ENCODE peak calls at places on chromosome 7, in six cellular contexts. X is MM.1S, S is mammary epithelial cell, E is endothelial cell, T is endodermal cell, D is upper lobe of left lung. L is an unnamed sample.

GRCh38 chr7:43764807-43765491 is 6.5 kb downstream of the BLVRA start:
- DNase-seq in X (no peak), S (peak), T (no peak), D (peak), E (no peak), L (no peak)

GRCh38 chr7:39733881-39734571 is 110.7 kb downstream of the RALA start:
- DNase-seq in T (peak), E (no peak), X (no peak), D (no peak), S (peak), L (no peak)

GRCh38 chr7:20219446-20220292 is 2.5 kb upstream of the MACC1 start:
- DNase-seq in D (peak), X (peak), E (peak), S (peak), T (peak), L (no peak)

GRCh38 chr7:26603631-26604030 is 260.8 kb downstream of the SKAP2 start:
- DNase-seq in E (no peak), D (no peak), X (no peak), S (peak), T (peak), L (no peak)

GRCh38 chr7:55100172-55100961 is 81.5 kb downstream of the EGFR start:
- DNase-seq in E (no peak), S (no peak), D (peak), T (no peak), X (no peak), L (no peak)

GRCh38 chr7:137754076-137754851 is 92.5 kb downstream of the DGKI start:
- DNase-seq in E (no peak), S (no peak), T (peak), X (no peak), D (no peak), L (no peak)

GRCh38 chr7:157887400-157887799 is 550.6 kb downstream of the DNAJB6 start:
- DNase-seq in S (no peak), E (no peak), T (no peak), D (no peak), X (no peak), L (no peak)

GRCh38 chr7:76225379-76225778 is 23.7 kb downstream of the SRRM3 start:
- DNase-seq in E (peak), X (peak), S (peak), D (no peak), T (peak), L (no peak)

GRCh38 chr7:129431911-129432643 is 2.2 kb upstream of the STRIP2 start:
- DNase-seq in X (no peak), D (no peak), T (no peak), S (no peak), E (no peak), L (no peak)

GRCh38 chr7:43905209-43905946 is 1.0 kb downstream of the URGCP start:
- DNase-seq in X (no peak), S (peak), D (peak), E (no peak), T (peak), L (no peak)

GRCh38 chr7:157358753-157359096 is 21.9 kb downstream of the DNAJB6 start:
- DNase-seq in T (no peak), X (no peak), E (no peak), D (peak), S (no peak), L (no peak)

GRCh38 chr7:128408709-128409434 is 910 bp downstream of the IMPDH1 start:
- DNase-seq in X (no peak), T (peak), S (no peak), D (peak), E (no peak), L (no peak)

GRCh38 chr7:20310963-20311742 is 19.5 kb upstream of the ITGB8 start:
- DNase-seq in D (no peak), E (no peak), X (peak), S (peak), T (no peak), L (no peak)

GRCh38 chr7:128796325-128796724 is 4.6 kb downstream of the CCDC136 start:
- DNase-seq in S (no peak), D (no peak), X (no peak), E (no peak), T (no peak), L (no peak)

GRCh38 chr7:144256112-144256511 is 8.5 kb downstream of the OR2A7 start:
- DNase-seq in E (no peak), X (no peak), D (peak), S (peak), T (peak), L (no peak)

GRCh38 chr7:2666588-2667250 is 21.3 kb upstream of the AMZ1 start:
- DNase-seq in D (no peak), S (no peak), E (no peak), X (no peak), T (no peak), L (no peak)

GRCh38 chr7:36875794-36876193 is 151.5 kb upstream of the AOAH start:
- DNase-seq in X (no peak), S (no peak), D (no peak), E (no peak), T (peak), L (no peak)

GRCh38 chr7:2637066-2637471 is 5.3 kb downstream of the TTYH3 start:
- DNase-seq in E (no peak), S (no peak), X (no peak), D (no peak), T (no peak), L (no peak)

GRCh38 chr7:6257602-6258001 is 14.8 kb downstream of the CYTH3 start:
- DNase-seq in E (no peak), D (no peak), X (no peak), S (no peak), T (no peak), L (no peak)

GRCh38 chr7:19919156-19920085 is 146.0 kb upstream of the TMEM196 start:
- DNase-seq in S (no peak), X (no peak), T (no peak), D (no peak), E (no peak), L (no peak)

GRCh38 chr7:1662767-1663166 is 7.3 kb upstream of the ELFN1 start:
- DNase-seq in D (no peak), S (no peak), X (no peak), E (no peak), T (peak), L (peak)

GRCh38 chr7:74525140-74525539 is 71.4 kb downstream of the GTF2IRD1 start:
- DNase-seq in T (peak), X (no peak), D (no peak), S (no peak), E (no peak), L (no peak)

GRCh38 chr7:91657386-91658120 is 222.9 kb downstream of the MTERF1 start:
- DNase-seq in E (no peak), X (no peak), D (no peak), S (peak), T (no peak), L (no peak)

GRCh38 chr7:27112361-27112760 is 9.9 kb upstream of the HOXA2 start:
- DNase-seq in D (no peak), X (no peak), S (peak), E (no peak), T (no peak), L (no peak)

GRCh38 chr7:24304494-24305095 is 20.6 kb downstream of the NPY start:
- DNase-seq in S (no peak), T (no peak), D (no peak), X (no peak), E (no peak), L (no peak)

GRCh38 chr7:149870701-149871483 is 2.9 kb upstream of the ATP6V0E2 start:
- DNase-seq in E (no peak), T (peak), X (no peak), S (no peak), D (no peak), L (no peak)

GRCh38 chr7:149871576-149871975 is 2.2 kb upstream of the ATP6V0E2 start:
- DNase-seq in E (no peak), D (no peak), X (no peak), T (no peak), S (no peak), L (no peak)

GRCh38 chr7:149873074-149873967 is 448 bp upstream of the ATP6V0E2 start:
- DNase-seq in S (peak), D (peak), E (peak), X (peak), T (peak), L (peak)

GRCh38 chr7:149873968-149874643 is at the start of gene ATP6V0E2:
- DNase-seq in E (no peak), S (no peak), D (no peak), X (peak), T (no peak), L (no peak)

GRCh38 chr7:149872419-149873073 is 1.2 kb upstream of the ATP6V0E2 start:
- DNase-seq in X (no peak), D (peak), T (peak), E (peak), S (peak), L (no peak)
- TF ChIP-seq CTCF in X (no peak), D (no peak), T (peak), E (no peak), S (no peak), L (peak)

GRCh38 chr7:31763548-31763947 is 76.5 kb downstream of the PPP1R17 start:
- DNase-seq in X (no peak), D (no peak), E (no peak), T (no peak), S (no peak), L (no peak)
- TF ChIP-seq CTCF in X (peak), D (no peak), E (peak), T (peak), S (peak), L (peak)

GRCh38 chr7:41315764-41316163 is 387.1 kb downstream of the INHBA start:
- DNase-seq in D (no peak), S (no peak), T (peak), X (no peak), E (peak), L (no peak)
- TF ChIP-seq CTCF in D (no peak), S (peak), T (peak), X (no peak), E (no peak), L (no peak)

DNA sequence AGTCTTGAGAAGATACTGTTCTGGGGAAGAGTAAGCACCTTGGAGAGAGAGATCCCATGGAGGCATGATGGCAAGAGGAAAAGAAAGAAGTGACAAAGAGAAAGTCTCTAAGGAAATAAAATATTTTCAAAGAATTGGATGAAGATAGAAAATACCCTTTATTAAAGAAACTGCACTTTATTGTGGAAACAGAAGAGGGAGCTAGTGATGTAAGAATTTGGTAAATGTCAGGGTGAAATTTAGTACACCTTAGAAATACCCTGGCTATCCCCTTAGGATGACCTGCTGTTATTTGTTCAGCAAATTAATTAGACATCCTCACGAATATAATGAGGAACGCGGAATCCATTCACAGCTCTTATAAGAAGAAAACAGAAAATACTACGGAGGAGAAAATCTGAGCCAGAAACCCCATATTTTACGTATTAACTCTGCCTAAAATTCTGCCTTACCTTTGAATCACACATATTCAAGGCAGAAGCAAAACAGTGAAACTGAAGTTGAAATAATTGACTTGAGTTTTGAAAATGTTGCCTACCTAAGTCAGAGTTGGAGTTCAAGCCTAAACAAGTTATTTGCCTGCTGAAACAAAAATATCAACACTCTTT is 90.7 kb downstream of the TFPI2 start:
- DNase-seq in S (peak), E (no peak), X (peak), D (no peak), T (no peak), L (no peak)
- TF ChIP-seq CTCF in S (peak), E (peak), X (peak), D (peak), T (peak), L (peak)